ENCODE peak calls at places on chromosomes 6 and 20, in four cellular contexts. A, V, M and S are unnamed samples.

GRCh38 chr6:139271056-139271455 is 20.7 kb downstream of the TXLNB start:
- DNase-seq in A (peak), V (no peak), M (no peak), S (peak)

GRCh38 chr6:73558624-73559398 is 38.0 kb upstream of the EEF1A1 start:
- DNase-seq in A (no peak), V (no peak), M (no peak), S (no peak)

GRCh38 chr6:65299236-65299635 is 407.8 kb downstream of the EYS start:
- DNase-seq in A (no peak), V (no peak), M (no peak), S (no peak)

GRCh38 chr6:125549202-125549884 is 200.1 kb upstream of the HEY2 start:
- DNase-seq in A (peak), V (no peak), M (no peak), S (no peak)

GRCh38 chr6:127690092-127690491 is 113.1 kb downstream of the C6orf58 start:
- DNase-seq in A (peak), V (no peak), M (no peak), S (peak)

GRCh38 chr6:71107935-71108420 is 151.1 kb upstream of the B3GAT2 start:
- DNase-seq in A (peak), V (no peak), M (no peak), S (peak)

GRCh38 chr6:22079788-22080187 is 217.0 kb downstream of the PRL start:
- DNase-seq in A (no peak), V (no peak), M (no peak), S (no peak)

GRCh38 chr20:40072907-40073306 is 616.1 kb downstream of the MAFB start:
- DNase-seq in A (no peak), V (no peak), M (no peak), S (no peak)

GRCh38 chr20:48752963-48753362 is 74.8 kb downstream of the PREX1 start:
- DNase-seq in A (no peak), V (no peak), M (no peak), S (no peak)

GRCh38 chr20:44807684-44808056 is 2.7 kb downstream of the RIMS4 start:
- DNase-seq in A (no peak), V (no peak), M (no peak), S (no peak)

GRCh38 chr6:35428421-35429149 is 23.6 kb upstream of the FANCE start:
- DNase-seq in A (no peak), V (no peak), M (no peak), S (no peak)

GRCh38 chr6:14175031-14175430 is 57.5 kb downstream of the CD83 start:
- DNase-seq in A (no peak), V (no peak), M (no peak), S (no peak)

GRCh38 chr6:17277256-17277655 is 3.9 kb upstream of the RBM24 start:
- DNase-seq in A (no peak), V (no peak), M (no peak), S (no peak)

GRCh38 chr6:26295691-26296555 is 69.1 kb upstream of the BTN3A2 start:
- DNase-seq in A (peak), V (no peak), M (no peak), S (no peak)

GRCh38 chr20:32685541-32686529 is 12.1 kb upstream of the C20orf203 start:
- DNase-seq in A (peak), V (no peak), M (peak), S (peak)

GRCh38 chr6:21263531-21264287 is 329.8 kb upstream of the SOX4 start:
- DNase-seq in A (peak), V (no peak), M (peak), S (peak)

GRCh38 chr6:104019075-104019474 is 840.6 kb downstream of the HACE1 start:
- DNase-seq in A (no peak), V (no peak), M (no peak), S (peak)

GRCh38 chr6:141726158-141726557 is 406.6 kb upstream of the GJE1 start:
- DNase-seq in A (no peak), V (no peak), M (no peak), S (peak)